ENCODE peak calls at places on chromosomes 4 and X, in four cellular contexts. N is SK-N-SH, I is H1, Q is K562. R is an unnamed sample.

GRCh38 chrX:50648151-50648550 is 165.8 kb downstream of the SHROOM4 start:
- DNase-seq in Q (no peak), I (no peak), N (no peak), R (no peak)

GRCh38 chr4:134952305-134952704 is 750.7 kb upstream of the PABPC4L start:
- DNase-seq in Q (no peak), I (no peak), N (no peak), R (no peak)

GRCh38 chrX:136708348-136708747 is 60.4 kb downstream of the CD40LG start:
- DNase-seq in N (peak; percentile 8), Q (peak; percentile 8), I (no peak), R (no peak)

GRCh38 chrX:107718156-107718621 is 57.4 kb downstream of the TSC22D3 start:
- DNase-seq in N (peak; percentile 69), I (peak; percentile 71), Q (peak; percentile 74), R (no peak)

GRCh38 chr4:20687894-20688293 is 12.4 kb upstream of the PACRGL start:
- DNase-seq in I (no peak), N (no peak), Q (no peak), R (no peak)

GRCh38 chrX:139832728-139833309 is 100.0 kb downstream of the ATP11C start:
- DNase-seq in Q (no peak), I (no peak), N (no peak), R (no peak)

GRCh38 chr4:179625391-179625790 is 2183.2 kb upstream of the AGA start:
- DNase-seq in I (no peak), Q (no peak), N (no peak), R (no peak)

GRCh38 chrX:154751669-154752271 is 893 bp upstream of the GAB3 start:
- DNase-seq in N (no peak), I (no peak), Q (peak; percentile 51), R (no peak)

GRCh38 chr4:184355111-184355604 is 119.2 kb downstream of the IRF2 start:
- DNase-seq in Q (peak; percentile 24), I (peak; percentile 22), N (peak; percentile 48), R (peak; percentile 84)

GRCh38 chr4:56227301-56227835 is 159.9 kb downstream of the AASDH start:
- DNase-seq in Q (no peak), I (no peak), N (no peak), R (no peak)

GRCh38 chr4:131509521-131509920 is 1639.6 kb upstream of the PCDH10 start:
- DNase-seq in N (no peak), I (no peak), Q (no peak), R (no peak)

GRCh38 chr4:98245226-98245625 is 16.0 kb upstream of the RAP1GDS1 start:
- DNase-seq in Q (no peak), I (no peak), N (no peak), R (no peak)

GRCh38 chr4:63526251-63526650 is 883.0 kb downstream of the TECRL start:
- DNase-seq in Q (no peak), N (no peak), I (no peak), R (no peak)

GRCh38 chr4:152340818-152341217 is 195.1 kb downstream of the FBXW7 start:
- DNase-seq in Q (no peak), I (no peak), N (no peak), R (no peak)

GRCh38 chrX:68060506-68061205 is 372.6 kb downstream of the OPHN1 start:
- DNase-seq in Q (no peak), I (no peak), N (no peak), R (no peak)

GRCh38 chr4:1074077-1074476 is 39.3 kb downstream of the RNF212 start:
- DNase-seq in Q (no peak), I (no peak), N (no peak), R (no peak)

GRCh38 chrX:107861056-107861455 is 35.4 kb downstream of the MID2 start:
- DNase-seq in Q (no peak), I (no peak), N (no peak), R (no peak)

GRCh38 chr4:108586778-108587177 is 33.6 kb upstream of the RPL34 start:
- DNase-seq in I (no peak), N (no peak), Q (no peak), R (no peak)

GRCh38 chr4:122914292-122914904 is 8.0 kb downstream of the NUDT6 start:
- DNase-seq in I (no peak), Q (no peak), N (peak; percentile 35), R (peak; percentile 8)

GRCh38 chr4:46781434-46782092 is 127.5 kb downstream of the COX7B2 start:
- DNase-seq in I (no peak), Q (no peak), N (no peak), R (no peak)

GRCh38 chr4:10272511-10272910 is 155.9 kb upstream of the WDR1 start:
- DNase-seq in Q (no peak), N (no peak), I (no peak), R (no peak)

GRCh38 chr4:44544158-44544557 is 95.5 kb upstream of the KCTD8 start:
- DNase-seq in N (no peak), I (no peak), Q (no peak), R (no peak)

GRCh38 chr4:73599182-73599581 is 21.1 kb downstream of the RASSF6 start:
- DNase-seq in N (no peak), Q (peak; percentile 21), I (peak; percentile 52), R (no peak)

GRCh38 chr4:74016068-74016467 is 17.6 kb upstream of the CXCL5 start:
- DNase-seq in I (no peak), N (no peak), Q (no peak), R (no peak)

GRCh38 chr4:122819708-122820449 is 6.8 kb upstream of the FGF2 start:
- DNase-seq in Q (no peak), I (no peak), N (no peak), R (no peak)

GRCh38 chrX:153351981-153352380 is 18.0 kb downstream of the ZNF275 start:
- DNase-seq in Q (no peak), N (no peak), I (no peak), R (no peak)
- TF ChIP-seq NRF1 in Q (no peak), N (no peak), I (no peak), R (no peak)

GRCh38 chr4:65670331-65671031 is at the start of gene EPHA5:
- DNase-seq in Q (no peak), I (peak; percentile 86), N (peak; percentile 69), R (no peak)

GRCh38 chr4:65665951-65666523 is 4.3 kb downstream of the EPHA5 start:
- DNase-seq in I (no peak), Q (no peak), N (no peak), R (no peak)

GRCh38 chr4:65669008-65669971 is 999 bp downstream of the EPHA5 start:
- DNase-seq in Q (no peak), N (peak; percentile 22), I (peak; percentile 71), R (no peak)

GRCh38 chr4:65669981-65670330 is 333 bp downstream of the EPHA5 start:
- DNase-seq in N (no peak), Q (no peak), I (no peak), R (no peak)

DNA sequence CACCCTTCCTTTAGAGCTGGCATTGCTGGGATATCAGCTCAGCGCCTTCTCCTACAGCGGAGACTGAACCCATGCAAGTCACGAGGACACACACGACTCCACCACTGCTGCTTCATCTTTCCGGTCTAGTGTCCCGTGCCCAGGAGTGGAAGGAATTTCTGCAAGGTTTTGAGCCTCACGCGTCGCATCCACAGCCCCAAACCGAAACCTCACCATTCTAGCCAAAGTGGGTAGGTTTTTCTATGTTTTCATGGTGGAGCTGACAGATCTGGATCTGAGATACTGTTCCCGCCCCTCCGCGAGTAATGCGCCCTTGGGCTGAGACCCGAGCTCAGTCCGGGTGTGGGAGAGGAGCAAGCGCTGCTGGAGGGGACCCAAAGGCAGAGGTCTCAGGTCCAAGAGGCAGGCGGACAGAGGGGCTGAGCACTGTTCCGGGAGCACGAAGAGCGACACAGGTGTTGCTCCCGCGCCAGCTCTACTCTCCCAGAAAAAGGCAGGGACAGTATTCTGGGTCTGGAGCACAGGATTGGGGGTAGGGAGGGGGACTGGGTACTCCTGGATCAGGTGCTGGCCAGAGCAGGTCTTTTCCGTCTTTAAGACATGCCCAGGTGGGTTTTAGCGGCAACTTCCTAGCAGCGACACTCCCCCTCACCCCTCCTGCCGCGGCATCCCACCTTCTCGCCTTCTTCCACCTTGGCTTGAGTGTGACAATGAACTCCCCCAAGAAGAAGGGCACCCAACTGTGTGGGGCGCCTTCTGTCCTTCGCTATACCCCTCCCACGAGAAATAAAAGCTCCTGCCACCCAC is 1.9 kb downstream of the EPHA5 start:
- DNase-seq in Q (no peak), I (peak; percentile 53), N (peak; percentile 8), R (no peak)
- TF ChIP-seq NRF1 in Q (no peak), I (no peak), N (no peak), R (no peak)

DNA sequence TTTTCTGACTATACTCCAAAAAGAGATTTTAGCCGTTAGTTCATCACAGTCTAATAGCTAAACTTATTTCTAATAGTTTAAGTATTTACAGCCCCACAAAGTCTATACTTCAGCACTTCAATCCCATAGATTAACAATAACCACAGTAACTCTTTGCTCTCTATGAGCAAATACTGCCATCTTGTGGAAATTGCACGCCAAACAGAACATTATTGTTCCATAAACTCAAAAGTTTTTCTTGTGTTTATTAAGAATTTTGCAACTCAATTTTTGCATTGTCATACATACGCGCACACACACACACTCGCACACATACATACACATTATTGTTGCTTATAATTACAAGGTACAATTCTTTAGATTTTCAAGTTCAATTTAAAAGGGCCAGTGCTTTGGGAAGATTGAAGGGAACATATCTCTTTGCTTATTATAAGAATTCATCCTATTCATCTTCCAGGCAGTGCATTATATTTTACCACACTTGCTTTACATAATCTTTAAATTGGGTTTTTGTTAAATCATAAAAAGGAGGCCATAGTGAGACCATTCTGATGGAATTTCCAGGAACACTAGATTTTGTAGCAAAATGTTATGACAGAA is 63.8 kb upstream of the ATOH1 start:
- DNase-seq in N (peak; percentile 33), Q (peak; percentile 24), I (no peak), R (no peak)
- TF ChIP-seq NRF1 in N (no peak), Q (no peak), I (no peak), R (no peak)

DNA sequence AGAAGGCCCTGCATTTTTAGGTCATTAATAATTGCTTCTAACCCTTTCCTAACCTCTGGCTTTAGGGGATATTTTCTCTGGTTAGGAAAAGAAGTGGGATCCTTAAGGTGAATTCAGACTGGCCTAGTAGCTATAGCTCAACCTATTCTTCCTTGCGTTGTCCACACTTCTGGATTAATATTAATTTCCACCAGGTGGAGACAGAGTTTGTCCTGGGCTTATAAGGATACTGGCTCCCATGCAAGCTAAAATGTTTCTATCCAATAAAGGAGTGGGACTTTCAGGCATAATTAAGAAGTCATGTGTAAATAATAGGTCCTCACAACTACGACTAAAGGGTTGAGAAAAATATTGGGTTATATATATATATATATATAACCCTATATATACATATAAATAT is 860.0 kb upstream of the POU3F4 start:
- DNase-seq in I (no peak), N (no peak), Q (no peak), R (no peak)
- TF ChIP-seq NRF1 in I (no peak), N (no peak), Q (no peak), R (no peak)

R was measured in GM12878.